ENCODE peak calls at places on chromosomes 3 and 15, in six cellular contexts. Q is NB4, A is HCT116, G is heart left ventricle, Y is GM12891, S is transverse colon. I is an unnamed sample.
A peak's percentile ranks its signal among the peaks of the same experiment; 100 is the strongest.

GRCh38 chr3:40096561-40097506 is 212.7 kb upstream of the EIF1B start:
- DNase-seq in A (no peak), G (no peak), S (no peak), Q (no peak), Y (no peak), I (no peak)

GRCh38 chr3:32405155-32405554 is 13.5 kb downstream of the CMTM7 start:
- DNase-seq in S (no peak), A (no peak), G (no peak), Q (no peak), Y (no peak), I (no peak)

GRCh38 chr15:60370804-60371700 is 26.7 kb downstream of the ANXA2 start:
- DNase-seq in G (no peak), S (peak; percentile 73), A (peak; percentile 97), Q (no peak), Y (no peak), I (peak; percentile 51)

GRCh38 chr15:41494190-41494921 is 682 bp downstream of the ITPKA start:
- DNase-seq in A (no peak), G (peak; percentile 61), Q (peak; percentile 64), S (peak; percentile 46), Y (peak; percentile 60), I (no peak)

GRCh38 chr3:142844339-142844977 is 44.4 kb downstream of the PCOLCE2 start:
- DNase-seq in A (peak; percentile 48), S (no peak), Q (peak; percentile 62), G (no peak), Y (no peak), I (no peak)

GRCh38 chr15:59812185-59812870 is 123.2 kb upstream of the BNIP2 start:
- DNase-seq in Q (no peak), S (no peak), A (no peak), G (no peak), Y (no peak), I (no peak)

GRCh38 chr3:4052691-4053090 is 250.5 kb upstream of the SETMAR start:
- DNase-seq in G (no peak), A (no peak), Q (no peak), S (no peak), Y (no peak), I (no peak)

GRCh38 chr3:49628249-49628648 is 45.9 kb upstream of the APEH start:
- DNase-seq in G (no peak), Y (no peak), S (no peak), Q (no peak), A (no peak), I (no peak)

GRCh38 chr3:72523409-72524172 is 324.7 kb downstream of the SHQ1 start:
- DNase-seq in S (peak; percentile 45), A (no peak), G (no peak), Q (peak; percentile 90), Y (no peak), I (peak; percentile 67)

GRCh38 chr15:101027273-101027901 is 108.2 kb downstream of the LRRK1 start:
- DNase-seq in Q (no peak), S (peak; percentile 8), Y (no peak), A (no peak), G (no peak), I (no peak)

GRCh38 chr3:11820540-11821041 is 26.1 kb downstream of the TAMM41 start:
- DNase-seq in S (no peak), Q (no peak), Y (peak; percentile 25), A (no peak), G (no peak), I (no peak)

GRCh38 chr3:59320080-59320479 is 270.3 kb upstream of the CFAP20DC start:
- DNase-seq in A (no peak), Q (no peak), Y (no peak), G (no peak), S (no peak), I (no peak)

GRCh38 chr15:38696120-38696727 is 131.6 kb upstream of the RASGRP1 start:
- DNase-seq in G (no peak), Y (no peak), A (no peak), S (peak; percentile 50), Q (peak; percentile 95), I (peak; percentile 40)

GRCh38 chr3:99934984-99935797 is 117.5 kb downstream of the CMSS1 start:
- DNase-seq in Q (no peak), Y (no peak), G (no peak), S (no peak), A (no peak), I (no peak)

GRCh38 chr3:77873599-77873998 is 833.7 kb downstream of the ROBO2 start:
- DNase-seq in Y (no peak), A (no peak), S (no peak), G (no peak), Q (no peak), I (no peak)

GRCh38 chr3:129577925-129578742 is 28.3 kb downstream of the PLXND1 start:
- DNase-seq in Q (peak; percentile 93), S (peak; percentile 59), A (no peak), G (peak; percentile 78), Y (peak; percentile 77), I (no peak)

GRCh38 chr15:101382544-101382943 is 87.5 kb upstream of the SNRPA1 start:
- DNase-seq in Q (no peak), A (no peak), S (no peak), Y (no peak), G (no peak), I (no peak)

GRCh38 chr3:68919000-68919399 is 13.3 kb downstream of the TAFA4 start:
- DNase-seq in S (no peak), A (no peak), Q (peak; percentile 23), Y (no peak), G (no peak), I (no peak)

GRCh38 chr3:41196499-41197410 is 2.5 kb upstream of the CTNNB1 start:
- DNase-seq in A (no peak), G (no peak), Y (no peak), S (no peak), Q (no peak), I (no peak)

GRCh38 chr3:57004154-57004730 is 56.2 kb upstream of the SPATA12 start:
- DNase-seq in G (no peak), Q (no peak), S (no peak), Y (no peak), A (no peak), I (no peak)

GRCh38 chr3:124467980-124468902 is 262.0 kb upstream of the UMPS start:
- DNase-seq in Y (peak; percentile 43), G (peak; percentile 65), Q (peak; percentile 56), A (peak; percentile 26), S (peak; percentile 41), I (no peak)

GRCh38 chr15:39504812-39505211 is 76.1 kb upstream of the THBS1 start:
- DNase-seq in A (no peak), Q (no peak), S (no peak), Y (no peak), G (no peak), I (no peak)

GRCh38 chr15:74203914-74204431 is 1.4 kb upstream of the STRA6 start:
- DNase-seq in Q (no peak), A (no peak), S (no peak), Y (no peak), G (no peak), I (no peak)

GRCh38 chr15:90845201-90845949 is 23.0 kb upstream of the FURIN start:
- DNase-seq in G (no peak), A (no peak), Q (peak; percentile 87), S (peak; percentile 29), Y (peak; percentile 50), I (no peak)

GRCh38 chr3:128075516-128076464 is 23.6 kb downstream of the SEC61A1 start:
- DNase-seq in G (peak; percentile 95), S (peak; percentile 91), A (peak; percentile 67), Q (no peak), Y (peak; percentile 76), I (peak; percentile 92)
- TF ChIP-seq POLR2A in G (no peak), S (no peak), A (no peak), Q (no peak), Y (no peak), I (no peak)

DNA sequence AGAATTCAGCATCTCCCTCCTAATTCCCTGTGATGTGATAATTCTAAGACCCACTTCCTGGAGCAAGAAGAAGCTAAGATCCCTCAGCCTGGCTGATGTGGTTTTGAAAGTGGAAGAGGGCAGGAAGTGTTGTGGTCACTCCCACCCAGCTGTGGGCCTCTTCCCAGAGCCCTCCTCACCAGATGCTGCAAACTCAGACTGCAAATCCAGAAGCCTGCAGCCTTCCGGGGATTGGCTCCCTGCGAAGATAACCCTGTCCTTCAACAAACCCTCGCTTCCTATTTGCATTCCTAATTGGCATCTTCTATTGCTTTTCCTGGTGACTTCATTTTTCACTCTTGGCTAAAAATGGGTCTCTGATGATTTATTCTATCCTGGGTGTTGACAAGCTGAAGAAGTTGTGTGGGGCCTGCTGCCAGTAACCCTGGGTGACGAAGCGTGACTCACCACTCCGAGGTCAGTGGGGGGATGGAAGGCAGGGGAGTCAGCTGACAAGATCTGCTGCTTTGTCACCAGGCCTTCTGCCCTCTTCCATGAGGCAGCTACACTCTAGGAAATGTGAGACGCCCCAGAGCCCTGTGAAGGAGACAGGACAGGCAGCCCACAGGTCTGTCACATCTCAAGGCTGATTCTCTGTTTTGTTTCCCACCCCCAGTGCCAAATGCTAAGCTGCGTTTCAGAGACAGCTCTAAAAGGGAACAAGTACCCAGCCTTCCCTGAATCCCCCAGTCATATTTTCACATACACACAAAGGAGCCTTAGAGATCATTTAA is 99.7 kb upstream of the LIPC start:
- DNase-seq in G (peak; percentile 94), S (peak; percentile 86), Q (peak; percentile 98), A (peak; percentile 93), Y (no peak), I (peak; percentile 94)
- TF ChIP-seq POLR2A in G (no peak), S (no peak), Q (peak; percentile 85), A (peak; percentile 57), Y (peak; percentile 94), I (peak; percentile 61)

DNA sequence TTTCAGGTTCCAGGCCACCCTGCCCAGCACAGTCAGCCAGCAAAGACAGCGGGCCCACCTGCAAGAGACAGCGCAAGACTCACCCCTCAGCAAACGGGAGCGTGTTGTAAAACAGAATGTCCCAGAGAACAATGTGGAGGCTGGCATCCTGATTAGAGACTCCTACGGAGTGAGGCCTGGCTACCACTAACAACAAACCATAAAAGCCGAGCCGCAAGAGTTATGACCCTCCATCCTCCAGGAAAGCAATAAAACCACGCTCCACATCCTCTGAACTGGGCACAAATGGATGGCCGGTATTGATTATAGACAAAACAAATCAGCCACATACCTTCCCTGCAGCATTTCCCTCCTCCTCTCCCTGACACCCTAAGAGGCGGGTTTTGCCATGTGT is 75.8 kb upstream of the LIPC start:
- DNase-seq in A (no peak), Y (no peak), Q (no peak), S (no peak), G (no peak), I (no peak)
- TF ChIP-seq POLR2A in A (no peak), Y (no peak), Q (no peak), S (no peak), G (no peak), I (no peak)

DNA sequence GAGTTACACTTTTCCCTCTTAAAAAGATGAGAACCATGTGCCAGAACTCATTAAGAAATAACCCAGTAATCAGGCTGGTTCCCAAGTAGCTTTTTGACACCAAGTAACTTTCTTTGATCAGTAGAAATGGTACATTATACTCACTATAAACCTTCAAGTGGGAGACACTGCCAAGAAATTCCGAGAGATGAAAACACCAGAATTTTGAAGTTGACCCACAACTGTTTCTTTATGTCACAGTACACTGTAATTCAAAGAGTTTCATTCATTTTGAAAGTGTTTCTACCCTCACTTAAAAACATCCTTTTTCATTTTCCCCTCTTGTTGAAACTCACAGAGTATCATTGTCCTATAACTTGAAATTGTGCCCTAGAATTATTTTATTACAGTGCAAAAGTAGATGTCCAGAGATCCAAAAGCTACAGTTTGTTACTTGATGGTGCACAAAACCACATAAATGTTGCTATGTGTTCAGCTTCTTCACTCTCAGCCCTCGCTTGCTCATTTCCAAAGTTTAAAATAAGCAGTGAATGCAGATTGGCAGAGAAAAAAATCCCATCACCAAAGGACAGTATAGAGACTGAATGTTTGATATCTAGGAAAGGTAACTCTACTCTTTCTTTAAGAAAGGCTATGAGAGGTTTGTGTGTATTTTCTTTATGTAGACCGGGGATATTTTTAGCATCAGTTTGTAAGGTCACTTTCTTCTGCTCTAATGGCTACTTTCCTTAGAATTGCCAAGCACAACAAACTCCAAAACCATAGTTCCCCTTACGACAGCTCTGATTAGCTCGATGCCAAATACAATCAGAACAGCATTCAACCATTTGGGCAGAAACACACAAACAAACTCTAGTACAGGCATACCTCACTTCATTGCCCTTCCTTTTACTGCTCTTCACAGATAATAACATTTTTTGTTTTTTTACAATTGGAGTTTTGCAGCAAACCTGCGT is 164.3 kb upstream of the CCDC54 start:
- DNase-seq in S (no peak), A (no peak), Y (no peak), G (no peak), Q (no peak), I (no peak)
- TF ChIP-seq POLR2A in S (no peak), A (no peak), Y (no peak), G (no peak), Q (no peak), I (no peak)

I was measured in upper lobe of left lung.